ENCODE peak calls at places on chromosomes 5 and 9, in five cellular contexts. One of them, this sample, is unnamed.

GRCh38 chr5:34657550-34657921 is 1.4 kb downstream of the RAI14 start:
- DNase-seq in heart right ventricle: no peak
- DNase-seq in vagina: peak
- DNase-seq in right cardiac atrium: peak
- DNase-seq in K562: no peak
- DNase-seq in this sample: peak

GRCh38 chr5:40628428-40628827 is 51.3 kb upstream of the PTGER4 start:
- DNase-seq in heart right ventricle: no peak
- DNase-seq in vagina: no peak
- DNase-seq in right cardiac atrium: no peak
- DNase-seq in K562: no peak
- DNase-seq in this sample: no peak

GRCh38 chr5:67960939-67961338 is 254.6 kb upstream of the PIK3R1 start:
- DNase-seq in heart right ventricle: no peak
- DNase-seq in vagina: no peak
- DNase-seq in right cardiac atrium: peak
- DNase-seq in K562: no peak
- DNase-seq in this sample: no peak

GRCh38 chr5:40486437-40487270 is 193.1 kb upstream of the PTGER4 start:
- DNase-seq in heart right ventricle: no peak
- DNase-seq in vagina: no peak
- DNase-seq in right cardiac atrium: no peak
- DNase-seq in K562: no peak
- DNase-seq in this sample: no peak

GRCh38 chr5:87392170-87392569 is 20.6 kb downstream of the CCNH start:
- DNase-seq in heart right ventricle: no peak
- DNase-seq in vagina: no peak
- DNase-seq in right cardiac atrium: no peak
- DNase-seq in K562: no peak
- DNase-seq in this sample: no peak

GRCh38 chr9:33272061-33272460 is 7.2 kb downstream of the CHMP5 start:
- DNase-seq in heart right ventricle: no peak
- DNase-seq in vagina: no peak
- DNase-seq in right cardiac atrium: no peak
- DNase-seq in K562: peak
- DNase-seq in this sample: no peak

GRCh38 chr9:4243877-4244812 is 55.7 kb downstream of the GLIS3 start:
- DNase-seq in heart right ventricle: no peak
- DNase-seq in vagina: no peak
- DNase-seq in right cardiac atrium: no peak
- DNase-seq in K562: no peak
- DNase-seq in this sample: no peak

GRCh38 chr5:95801961-95802360 is 20.6 kb downstream of the GLRX start:
- DNase-seq in heart right ventricle: no peak
- DNase-seq in vagina: no peak
- DNase-seq in right cardiac atrium: no peak
- DNase-seq in K562: no peak
- DNase-seq in this sample: no peak

GRCh38 chr5:108726446-108727091 is 21.1 kb upstream of the FER start:
- DNase-seq in heart right ventricle: no peak
- DNase-seq in vagina: no peak
- DNase-seq in right cardiac atrium: peak
- DNase-seq in K562: peak
- DNase-seq in this sample: no peak

GRCh38 chr5:132067941-132068808 is 5.4 kb upstream of the CSF2 start:
- DNase-seq in heart right ventricle: no peak
- DNase-seq in vagina: no peak
- DNase-seq in right cardiac atrium: no peak
- DNase-seq in K562: no peak
- DNase-seq in this sample: no peak

GRCh38 chr9:131610231-131610761 is 65.0 kb downstream of the PRRT1B start:
- DNase-seq in heart right ventricle: no peak
- DNase-seq in vagina: no peak
- DNase-seq in right cardiac atrium: peak
- DNase-seq in K562: no peak
- DNase-seq in this sample: peak

GRCh38 chr5:14450055-14450524 is 131.5 kb upstream of the OTULINL start:
- DNase-seq in heart right ventricle: peak
- DNase-seq in vagina: no peak
- DNase-seq in right cardiac atrium: peak
- DNase-seq in K562: no peak
- DNase-seq in this sample: peak

GRCh38 chr9:102237094-102237493 is 498.6 kb upstream of the GRIN3A start:
- DNase-seq in heart right ventricle: no peak
- DNase-seq in vagina: no peak
- DNase-seq in right cardiac atrium: no peak
- DNase-seq in K562: no peak
- DNase-seq in this sample: no peak

GRCh38 chr5:14685757-14686156 is 21.2 kb downstream of the OTULIN start:
- DNase-seq in heart right ventricle: no peak
- DNase-seq in vagina: no peak
- DNase-seq in right cardiac atrium: peak
- DNase-seq in K562: peak
- DNase-seq in this sample: peak

GRCh38 chr5:135030691-135031145 is 3.3 kb downstream of the PITX1 start:
- DNase-seq in heart right ventricle: no peak
- DNase-seq in vagina: no peak
- DNase-seq in right cardiac atrium: peak
- DNase-seq in K562: no peak
- DNase-seq in this sample: no peak

GRCh38 chr5:83331842-83332241 is 139.7 kb upstream of the VCAN start:
- DNase-seq in heart right ventricle: no peak
- DNase-seq in vagina: no peak
- DNase-seq in right cardiac atrium: no peak
- DNase-seq in K562: no peak
- DNase-seq in this sample: no peak

GRCh38 chr5:126471875-126472537 is 48.8 kb downstream of the GRAMD2B start:
- DNase-seq in heart right ventricle: no peak
- DNase-seq in vagina: no peak
- DNase-seq in right cardiac atrium: no peak
- DNase-seq in K562: no peak
- DNase-seq in this sample: no peak

GRCh38 chr5:123098767-123099513 is 9.9 kb downstream of the PRDM6 start:
- DNase-seq in heart right ventricle: no peak
- DNase-seq in vagina: no peak
- DNase-seq in right cardiac atrium: no peak
- DNase-seq in K562: no peak
- DNase-seq in this sample: peak

GRCh38 chr9:114911167-114911821 is 19.1 kb downstream of the TNFSF8 start:
- DNase-seq in heart right ventricle: no peak
- DNase-seq in vagina: no peak
- DNase-seq in right cardiac atrium: no peak
- DNase-seq in K562: peak
- DNase-seq in this sample: no peak

GRCh38 chr5:127558273-127558672 is 40.8 kb downstream of the PRRC1 start:
- DNase-seq in heart right ventricle: no peak
- DNase-seq in vagina: no peak
- DNase-seq in right cardiac atrium: no peak
- DNase-seq in K562: no peak
- DNase-seq in this sample: no peak
- H3K27ac ChIP-seq in heart right ventricle: no peak
- H3K27ac ChIP-seq in vagina: no peak
- H3K27ac ChIP-seq in right cardiac atrium: no peak
- H3K27ac ChIP-seq in K562: no peak
- H3K27ac ChIP-seq in this sample: no peak

GRCh38 chr9:69760278-69760610 is 433 bp upstream of the PTAR1 start:
- DNase-seq in heart right ventricle: no peak
- DNase-seq in vagina: no peak
- DNase-seq in right cardiac atrium: no peak
- DNase-seq in K562: no peak
- DNase-seq in this sample: no peak

GRCh38 chr9:69755205-69755604 is 4.6 kb downstream of the PTAR1 start:
- DNase-seq in heart right ventricle: no peak
- DNase-seq in vagina: no peak
- DNase-seq in right cardiac atrium: no peak
- DNase-seq in K562: no peak
- DNase-seq in this sample: no peak

GRCh38 chr9:69759478-69760277 is at the start of gene PTAR1:
- DNase-seq in heart right ventricle: peak
- DNase-seq in vagina: peak
- DNase-seq in right cardiac atrium: peak
- DNase-seq in K562: peak
- DNase-seq in this sample: peak

GRCh38 chr9:69758981-69759477 is 782 bp downstream of the PTAR1 start:
- DNase-seq in heart right ventricle: no peak
- DNase-seq in vagina: no peak
- DNase-seq in right cardiac atrium: no peak
- DNase-seq in K562: no peak
- DNase-seq in this sample: no peak

GRCh38 chr9:69758001-69758730 is 1.6 kb downstream of the PTAR1 start:
- DNase-seq in heart right ventricle: no peak
- DNase-seq in vagina: no peak
- DNase-seq in right cardiac atrium: no peak
- DNase-seq in K562: no peak
- DNase-seq in this sample: no peak
- H3K27ac ChIP-seq in heart right ventricle: no peak
- H3K27ac ChIP-seq in vagina: no peak
- H3K27ac ChIP-seq in right cardiac atrium: peak
- H3K27ac ChIP-seq in K562: peak
- H3K27ac ChIP-seq in this sample: no peak

GRCh38 chr5:111720333-111720890 is 36.6 kb downstream of the NREP start:
- DNase-seq in heart right ventricle: no peak
- DNase-seq in vagina: no peak
- DNase-seq in right cardiac atrium: no peak
- DNase-seq in K562: no peak
- DNase-seq in this sample: no peak

GRCh38 chr5:111722016-111722591 is 34.9 kb downstream of the NREP start:
- DNase-seq in heart right ventricle: no peak
- DNase-seq in vagina: no peak
- DNase-seq in right cardiac atrium: no peak
- DNase-seq in K562: no peak
- DNase-seq in this sample: no peak

GRCh38 chr5:111719773-111720172 is 37.2 kb downstream of the NREP start:
- DNase-seq in heart right ventricle: no peak
- DNase-seq in vagina: no peak
- DNase-seq in right cardiac atrium: no peak
- DNase-seq in K562: no peak
- DNase-seq in this sample: no peak
- H3K27ac ChIP-seq in heart right ventricle: no peak
- H3K27ac ChIP-seq in vagina: no peak
- H3K27ac ChIP-seq in right cardiac atrium: no peak
- H3K27ac ChIP-seq in K562: no peak
- H3K27ac ChIP-seq in this sample: no peak

GRCh38 chr5:59034498-59035186 is 451.8 kb downstream of the RAB3C start:
- DNase-seq in heart right ventricle: no peak
- DNase-seq in vagina: no peak
- DNase-seq in right cardiac atrium: no peak
- DNase-seq in K562: peak
- DNase-seq in this sample: no peak

GRCh38 chr5:59037453-59038168 is 454.7 kb downstream of the RAB3C start:
- DNase-seq in heart right ventricle: no peak
- DNase-seq in vagina: no peak
- DNase-seq in right cardiac atrium: no peak
- DNase-seq in K562: no peak
- DNase-seq in this sample: no peak

GRCh38 chr5:59037041-59037440 is 454.2 kb downstream of the RAB3C start:
- DNase-seq in heart right ventricle: no peak
- DNase-seq in vagina: no peak
- DNase-seq in right cardiac atrium: no peak
- DNase-seq in K562: no peak
- DNase-seq in this sample: no peak

GRCh38 chr5:59036274-59036961 is 453.5 kb downstream of the RAB3C start:
- DNase-seq in heart right ventricle: no peak
- DNase-seq in vagina: no peak
- DNase-seq in right cardiac atrium: no peak
- DNase-seq in K562: no peak
- DNase-seq in this sample: no peak

DNA sequence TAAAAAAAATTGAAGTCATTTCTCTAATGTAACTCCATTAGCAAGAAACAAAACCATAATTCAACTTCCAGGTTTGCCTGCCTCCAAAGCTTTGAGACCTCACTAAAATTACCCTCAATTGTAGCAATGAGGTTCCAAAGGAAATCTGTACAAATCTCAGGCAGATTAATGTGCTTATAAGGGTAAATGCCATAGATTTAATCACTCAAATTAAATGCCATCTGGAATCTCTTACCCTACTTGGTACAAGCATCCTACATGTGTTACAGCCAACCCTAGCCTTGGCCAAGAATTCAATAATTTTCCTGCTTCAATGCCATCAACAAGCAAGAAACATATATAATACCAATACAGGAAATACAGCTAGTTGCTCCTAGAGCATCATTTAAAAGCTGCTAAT is 452.8 kb downstream of the RAB3C start:
- DNase-seq in heart right ventricle: no peak
- DNase-seq in vagina: no peak
- DNase-seq in right cardiac atrium: no peak
- DNase-seq in K562: no peak
- DNase-seq in this sample: no peak
- H3K27ac ChIP-seq in heart right ventricle: peak
- H3K27ac ChIP-seq in vagina: peak
- H3K27ac ChIP-seq in right cardiac atrium: no peak
- H3K27ac ChIP-seq in K562: no peak
- H3K27ac ChIP-seq in this sample: no peak

DNA sequence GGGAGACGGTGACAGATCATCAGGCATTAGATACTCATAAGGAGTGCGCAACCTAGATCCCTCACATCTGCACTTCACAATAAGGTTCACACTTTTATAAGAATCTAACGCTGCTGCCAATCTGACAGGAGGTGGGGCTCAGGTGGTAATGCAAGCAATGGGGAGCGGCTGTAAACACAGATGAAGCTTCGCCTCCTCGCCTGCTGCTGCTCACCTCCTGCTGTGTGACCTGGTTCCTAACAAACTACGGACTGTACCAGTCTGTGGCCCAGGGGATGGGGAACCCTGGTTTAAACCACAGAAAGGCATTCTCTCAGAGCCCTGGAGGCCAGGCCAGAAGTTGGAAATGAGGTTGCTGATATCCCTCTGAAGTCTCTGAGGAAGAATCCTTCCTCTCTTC is 323.6 kb downstream of the DRD1 start:
- DNase-seq in heart right ventricle: no peak
- DNase-seq in vagina: peak
- DNase-seq in right cardiac atrium: no peak
- DNase-seq in K562: no peak
- DNase-seq in this sample: no peak
- H3K27ac ChIP-seq in heart right ventricle: no peak
- H3K27ac ChIP-seq in vagina: no peak
- H3K27ac ChIP-seq in right cardiac atrium: no peak
- H3K27ac ChIP-seq in K562: no peak
- H3K27ac ChIP-seq in this sample: no peak

GRCh38 chr9:70136632-70137031 is 93.0 kb downstream of the MAMDC2 start:
- DNase-seq in heart right ventricle: no peak
- DNase-seq in vagina: no peak
- DNase-seq in right cardiac atrium: no peak
- DNase-seq in K562: no peak
- DNase-seq in this sample: no peak
- H3K27ac ChIP-seq in heart right ventricle: no peak
- H3K27ac ChIP-seq in vagina: no peak
- H3K27ac ChIP-seq in right cardiac atrium: no peak
- H3K27ac ChIP-seq in K562: no peak
- H3K27ac ChIP-seq in this sample: no peak

DNA sequence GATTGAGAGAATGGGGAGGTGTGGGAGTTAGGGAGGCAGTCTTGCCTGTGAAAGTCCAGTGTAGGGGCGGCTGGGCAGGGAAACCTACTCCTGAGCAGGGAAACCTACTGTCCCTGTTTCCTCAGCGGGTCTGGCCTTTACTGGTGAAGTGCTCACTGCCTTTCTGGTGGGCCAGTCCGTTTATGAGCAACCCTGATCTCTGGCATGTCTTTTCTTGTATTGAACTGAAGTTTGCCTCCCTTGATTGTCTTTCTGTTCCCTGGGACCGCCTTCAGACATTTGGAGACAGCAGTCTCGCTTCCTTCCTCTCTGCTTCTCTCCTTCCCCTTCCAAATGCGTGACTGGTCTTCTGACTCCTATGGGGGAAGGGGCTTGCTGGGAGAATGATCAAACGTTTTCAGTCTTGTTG is 2.9 kb downstream of the SNX18 start:
- DNase-seq in heart right ventricle: no peak
- DNase-seq in vagina: no peak
- DNase-seq in right cardiac atrium: no peak
- DNase-seq in K562: peak
- DNase-seq in this sample: peak
- H3K27ac ChIP-seq in heart right ventricle: peak
- H3K27ac ChIP-seq in vagina: peak
- H3K27ac ChIP-seq in right cardiac atrium: peak
- H3K27ac ChIP-seq in K562: no peak
- H3K27ac ChIP-seq in this sample: peak

This sample was measured in ovary.